ENCODE peak calls at places on chromosomes 11 and 22, in five cellular contexts. O is mesenchymal stem cell, U is neuronal stem cell, M is H1, R is trophoblast cell. Z is an unnamed sample.

GRCh38 chr22:28034760-28035401 is 115.8 kb upstream of the PITPNB start:
- DNase-seq in O (peak), R (no peak), M (no peak), U (no peak), Z (no peak)

GRCh38 chr11:116502641-116503061 is 270.1 kb downstream of the BUD13 start:
- DNase-seq in O (no peak), R (no peak), M (peak), U (no peak), Z (no peak)

GRCh38 chr11:9738126-9738525 is 74.2 kb downstream of the SWAP70 start:
- DNase-seq in O (peak), M (no peak), R (no peak), U (no peak), Z (no peak)

GRCh38 chr11:35605691-35606090 is 12.6 kb upstream of the FJX1 start:
- DNase-seq in R (no peak), M (no peak), O (no peak), U (no peak), Z (no peak)

GRCh38 chr22:26894766-26895485 is 237.5 kb downstream of the MIAT start:
- DNase-seq in R (no peak), U (no peak), O (peak), M (peak), Z (no peak)

GRCh38 chr11:72007587-72007986 is 8.9 kb downstream of the IL18BP start:
- DNase-seq in U (no peak), M (no peak), O (no peak), R (no peak), Z (no peak)

GRCh38 chr11:78547931-78548705 is 26.5 kb downstream of the NARS2 start:
- DNase-seq in O (no peak), R (no peak), U (no peak), M (no peak), Z (no peak)

GRCh38 chr22:27836181-27836580 is 34.6 kb upstream of the MN1 start:
- DNase-seq in M (no peak), U (no peak), O (no peak), R (peak), Z (no peak)

GRCh38 chr22:49705631-49706352 is 121.9 kb downstream of the BRD1 start:
- DNase-seq in O (no peak), R (no peak), M (no peak), U (no peak), Z (no peak)

GRCh38 chr11:114026355-114026754 is 33.2 kb upstream of the ZBTB16 start:
- DNase-seq in O (peak), U (no peak), R (no peak), M (no peak), Z (peak)

GRCh38 chr22:26918236-26918635 is 260.8 kb downstream of the MIAT start:
- DNase-seq in M (no peak), U (no peak), O (no peak), R (no peak), Z (no peak)

GRCh38 chr11:11849127-11849746 is 7.5 kb downstream of the USP47 start:
- DNase-seq in R (peak), M (no peak), U (peak), O (peak), Z (peak)

GRCh38 chr11:35316161-35316560 is 103.2 kb downstream of the SLC1A2 start:
- DNase-seq in U (no peak), R (no peak), O (no peak), M (no peak), Z (no peak)

GRCh38 chr22:46969961-46970360 is 207.5 kb downstream of the TBC1D22A start:
- DNase-seq in M (no peak), U (no peak), R (no peak), O (no peak), Z (no peak)

GRCh38 chr11:65128182-65129145 is 5.9 kb downstream of the SYVN1 start:
- DNase-seq in M (no peak), R (no peak), O (no peak), U (no peak), Z (no peak)

GRCh38 chr11:107549253-107549953 is 16.1 kb downstream of the ALKBH8 start:
- DNase-seq in O (peak), R (no peak), U (no peak), M (no peak), Z (no peak)

GRCh38 chr11:81959341-81959740 is 774.3 kb downstream of the FAM181B start:
- DNase-seq in R (no peak), O (no peak), U (peak), M (no peak), Z (peak)

GRCh38 chr11:14809466-14809865 is 82.6 kb downstream of the CYP2R1 start:
- DNase-seq in O (no peak), R (no peak), M (no peak), U (no peak), Z (no peak)

GRCh38 chr11:67419330-67420049 is 4.0 kb downstream of the CARNS1 start:
- DNase-seq in U (no peak), O (no peak), M (no peak), R (no peak), Z (no peak)

GRCh38 chr11:81967242-81967641 is 766.4 kb downstream of the FAM181B start:
- DNase-seq in R (no peak), U (no peak), O (no peak), M (no peak), Z (no peak)

GRCh38 chr11:75565916-75566762 is 4.1 kb downstream of the SERPINH1 start:
- DNase-seq in O (no peak), U (no peak), M (no peak), R (no peak), Z (no peak)
- H2BK12ac ChIP-seq in O (no peak), U (peak), M (peak), R (no peak), Z (no peak)

GRCh38 chr11:119375629-119376196 is 5.8 kb downstream of the USP2 start:
- DNase-seq in U (no peak), M (peak), R (no peak), O (peak), Z (peak)

GRCh38 chr11:119372260-119373058 is 9.0 kb downstream of the USP2 start:
- DNase-seq in O (no peak), M (no peak), R (no peak), U (no peak), Z (peak)

GRCh38 chr11:119373059-119373875 is 8.2 kb downstream of the USP2 start:
- DNase-seq in O (no peak), M (no peak), U (no peak), R (no peak), Z (no peak)

GRCh38 chr11:119374632-119375394 is 6.7 kb downstream of the USP2 start:
- DNase-seq in M (peak), U (no peak), O (no peak), R (no peak), Z (peak)

DNA sequence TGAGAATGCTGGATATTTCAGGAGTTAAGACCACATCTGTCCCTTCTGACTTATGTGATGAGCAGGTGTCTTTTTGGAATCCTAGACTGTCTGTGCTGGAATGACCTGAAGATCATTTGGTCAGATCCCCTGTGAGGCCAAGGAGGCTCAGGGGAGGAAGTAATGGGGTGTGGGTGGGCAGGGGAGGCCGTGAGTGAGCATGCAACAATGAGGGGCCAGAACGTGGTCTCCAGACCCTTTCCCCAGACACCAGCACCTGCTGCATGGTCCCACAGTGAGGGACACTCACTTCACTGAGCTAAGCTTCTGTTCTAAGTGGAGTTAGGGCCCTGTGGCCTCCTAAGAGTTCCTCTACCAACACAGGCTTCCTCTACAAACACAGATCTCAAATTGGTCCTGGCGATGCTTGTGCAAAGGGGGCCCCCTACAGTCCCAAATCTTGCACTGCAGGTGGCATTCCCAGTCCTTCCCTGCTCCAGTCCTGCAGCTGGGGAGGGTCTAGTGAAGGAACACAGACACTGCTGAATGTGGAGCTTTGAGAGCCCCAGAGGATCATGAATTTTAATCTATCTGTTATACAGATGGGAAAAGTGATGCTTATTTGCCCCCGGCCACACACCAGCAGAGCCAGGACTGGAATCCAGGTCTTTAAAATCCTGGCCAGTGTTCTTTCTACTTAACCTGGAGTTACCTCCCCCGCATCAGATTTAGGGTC is 7.4 kb downstream of the USP2 start:
- DNase-seq in M (peak), O (peak), R (peak), U (peak), Z (peak)
- H3K9ac ChIP-seq in M (no peak), O (peak), R (no peak), U (no peak), Z (no peak)

GRCh38 chr22:42270178-42270511 is 308 bp downstream of the TCF20 start:
- DNase-seq in O (peak), R (no peak), M (peak), U (no peak), Z (no peak)

GRCh38 chr22:42271191-42271813 is 849 bp upstream of the TCF20 start:
- DNase-seq in O (no peak), R (no peak), M (no peak), U (no peak), Z (no peak)

GRCh38 chr22:42268852-42269406 is 1.5 kb downstream of the TCF20 start:
- DNase-seq in U (no peak), R (no peak), O (no peak), M (no peak), Z (no peak)

GRCh38 chr22:42270512-42271190 is at the start of gene TCF20:
- DNase-seq in R (peak), O (peak), U (peak), M (peak), Z (no peak)

GRCh38 chr22:42269407-42270177 is 861 bp downstream of the TCF20 start:
- DNase-seq in O (peak), R (peak), M (peak), U (no peak), Z (peak)
- H3K4ac ChIP-seq in O (peak), R (peak), M (no peak), U (no peak), Z (no peak)

GRCh38 chr11:134097146-134097545 is 28.3 kb downstream of the JAM3 start:
- DNase-seq in R (no peak), U (no peak), M (no peak), O (no peak), Z (no peak)
- H2BK12ac ChIP-seq in R (no peak), U (no peak), M (no peak), O (no peak), Z (no peak)

GRCh38 chr11:8337396-8337795 is 73.7 kb upstream of the LMO1 start:
- DNase-seq in M (no peak), O (no peak), U (no peak), R (no peak), Z (no peak)

GRCh38 chr11:8335683-8336082 is 72.0 kb upstream of the LMO1 start:
- DNase-seq in R (peak), O (no peak), M (no peak), U (no peak), Z (no peak)

GRCh38 chr11:8335186-8335585 is 71.5 kb upstream of the LMO1 start:
- DNase-seq in U (no peak), R (no peak), M (no peak), O (no peak), Z (peak)

GRCh38 chr11:8337115-8337386 is 73.4 kb upstream of the LMO1 start:
- DNase-seq in U (no peak), O (no peak), M (no peak), R (no peak), Z (no peak)

DNA sequence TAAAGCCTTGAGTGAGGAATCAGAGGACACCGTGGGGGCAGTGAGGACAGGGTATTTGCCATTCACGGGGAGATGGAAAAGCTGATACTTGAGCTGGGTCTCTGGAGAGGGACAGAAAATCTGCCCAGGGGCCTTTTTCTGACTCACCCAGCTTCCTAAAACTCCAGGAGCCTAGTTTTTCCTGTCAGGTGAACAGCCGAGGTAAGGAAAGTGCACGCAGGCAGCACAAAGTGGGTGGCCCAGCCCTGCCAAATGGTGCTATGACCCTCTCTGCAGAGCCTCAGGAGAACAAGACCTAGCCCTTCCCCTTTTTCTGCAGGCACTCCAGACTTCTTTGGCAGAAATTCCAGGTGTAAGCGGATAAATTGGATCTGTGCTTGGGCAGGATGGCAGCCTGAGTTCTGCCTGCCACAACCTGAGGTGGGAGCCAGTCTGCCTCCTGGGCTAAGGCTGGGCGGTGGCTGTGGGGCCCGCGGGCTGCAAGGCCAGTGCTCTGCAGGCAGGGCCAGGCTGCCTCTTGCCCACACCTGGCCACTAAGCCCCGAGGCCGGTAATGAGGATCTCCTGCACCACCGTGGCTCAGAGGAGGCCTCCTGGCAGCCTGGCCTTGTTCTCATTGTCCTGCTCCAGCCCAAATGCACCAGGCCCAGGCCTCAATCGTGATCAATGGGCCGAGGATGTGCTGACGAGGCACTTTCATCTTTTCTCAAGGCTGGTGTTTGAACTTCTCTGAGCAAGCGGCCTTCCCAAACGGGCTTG is 72.9 kb upstream of the LMO1 start:
- DNase-seq in R (peak), M (no peak), O (no peak), U (no peak), Z (no peak)
- H3K9ac ChIP-seq in R (no peak), M (no peak), O (no peak), U (peak), Z (no peak)

DNA sequence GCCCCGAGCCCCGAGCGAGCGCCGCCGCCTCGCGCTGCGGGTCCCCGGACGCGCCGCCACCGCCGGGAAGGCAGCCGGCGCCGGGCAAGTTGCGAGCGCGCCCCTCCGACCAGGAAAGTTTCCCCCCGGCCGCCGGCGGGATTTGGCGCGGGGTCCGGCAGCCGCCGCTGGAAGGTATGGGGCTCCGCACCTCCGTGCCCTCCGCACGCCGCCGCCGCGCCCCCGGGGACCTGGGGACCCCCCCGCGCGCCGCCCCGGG is 281 bp downstream of the TSPAN18 start:
- DNase-seq in U (no peak), O (no peak), R (no peak), M (peak), Z (no peak)
- H3K4ac ChIP-seq in U (peak), O (peak), R (no peak), M (no peak), Z (no peak)

GRCh38 chr11:16403448-16403803 is 47.1 kb upstream of the SOX6 start:
- DNase-seq in M (no peak), R (no peak), O (no peak), U (no peak), Z (no peak)
- H2BK12ac ChIP-seq in M (no peak), R (no peak), O (no peak), U (no peak), Z (no peak)

GRCh38 chr11:118258410-118258809 is 5.7 kb downstream of the MPZL2 start:
- DNase-seq in O (no peak), M (no peak), U (no peak), R (no peak), Z (no peak)
- H3K9ac ChIP-seq in O (no peak), M (no peak), U (no peak), R (no peak), Z (no peak)

GRCh38 chr22:39249081-39249704 is 4.4 kb upstream of the PDGFB start:
- DNase-seq in R (no peak), M (no peak), U (no peak), O (no peak), Z (no peak)
- H3K4ac ChIP-seq in R (no peak), M (no peak), U (no peak), O (no peak), Z (no peak)

GRCh38 chr11:69101100-69101791 is 52.5 kb downstream of the TPCN2 start:
- DNase-seq in M (peak), O (peak), R (peak), U (peak), Z (peak)

GRCh38 chr11:69102161-69102695 is 53.5 kb downstream of the TPCN2 start:
- DNase-seq in O (no peak), R (no peak), U (no peak), M (no peak), Z (no peak)

GRCh38 chr11:69099193-69099592 is 50.5 kb downstream of the TPCN2 start:
- DNase-seq in R (no peak), O (no peak), M (no peak), U (no peak), Z (no peak)

GRCh38 chr11:69101792-69102152 is 53.0 kb downstream of the TPCN2 start:
- DNase-seq in U (no peak), R (no peak), M (no peak), O (no peak), Z (no peak)

DNA sequence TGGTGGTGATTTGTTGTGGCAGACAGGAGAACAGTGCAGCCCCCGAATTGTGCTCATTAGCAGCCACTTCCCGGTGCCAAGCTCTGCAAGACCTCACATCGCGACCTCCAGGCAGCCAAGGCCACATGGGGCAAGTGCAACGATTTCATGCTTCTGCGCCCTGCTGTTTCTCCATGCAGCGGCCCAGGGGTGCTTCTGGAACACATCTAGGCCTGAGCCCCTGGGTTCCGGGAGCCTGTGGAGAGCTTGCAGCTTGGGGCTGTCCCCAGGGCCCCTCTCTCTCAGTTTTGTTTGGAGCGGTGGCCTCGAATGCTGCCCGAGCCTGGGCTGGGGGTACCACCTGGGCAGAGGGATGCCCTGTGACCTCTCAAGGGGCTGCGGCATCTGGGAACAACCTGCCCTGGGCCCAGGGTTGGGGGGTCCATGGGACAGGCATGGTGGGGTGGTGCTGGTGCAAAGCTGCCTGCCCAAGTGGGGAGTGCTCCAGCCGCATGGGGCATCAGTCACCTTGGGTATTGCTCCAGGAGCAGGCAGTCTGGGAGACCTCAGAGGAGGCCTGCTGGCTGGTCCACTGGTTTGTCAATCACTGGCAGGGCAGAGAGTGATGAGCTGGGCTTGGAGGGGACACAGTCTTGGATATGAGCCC is 51.8 kb downstream of the TPCN2 start:
- DNase-seq in M (no peak), O (no peak), U (no peak), R (no peak), Z (no peak)
- H2BK12ac ChIP-seq in M (no peak), O (no peak), U (no peak), R (no peak), Z (no peak)

Z was measured in H9.